ENCODE peak calls at places on chromosomes 3 and 15, in nine cellular contexts. I is NAMALWA; A is left cardiac atrium; V is H7; B is stimulated activated CD4-positive, alpha-beta T cell treated with anti-CD3 and anti-CD28 coated beads, TNF-alpha, amount 100 ng/mL, for 24 hours; S is LHCN-M2; Z is fibroblast of lung; C is NCI-H187; H is NCI-H1048. G is an unnamed sample.

GRCh38 chr3:21464745-21465144 is 286.3 kb downstream of the ZNF385D start:
- DNase-seq in I (no peak), A (no peak), V (no peak), B (no peak), S (no peak), Z (no peak), C (no peak), H (no peak), G (no peak)

GRCh38 chr15:60389261-60390077 is 8.3 kb downstream of the ANXA2 start:
- DNase-seq in I (no peak), A (no peak), V (no peak), B (no peak), S (peak), Z (no peak), C (no peak), H (no peak), G (no peak)

GRCh38 chr3:58009749-58010535 is 1.7 kb downstream of the FLNB start:
- DNase-seq in I (peak), A (no peak), V (peak), B (no peak), S (no peak), Z (no peak), C (no peak), H (no peak), G (no peak)

GRCh38 chr15:31255732-31256384 is 70.8 kb upstream of the KLF13 start:
- DNase-seq in I (peak), A (no peak), V (no peak), B (no peak), S (no peak), Z (no peak), C (no peak), H (no peak), G (no peak)

GRCh38 chr3:38028621-38029361 is 651 bp downstream of the PLCD1 start:
- DNase-seq in I (no peak), A (no peak), V (peak), B (no peak), S (no peak), Z (no peak), C (no peak), H (no peak), G (no peak)

GRCh38 chr3:45647148-45647619 is 42.0 kb upstream of the SACM1L start:
- DNase-seq in I (no peak), A (no peak), V (no peak), B (no peak), S (peak), Z (peak), C (no peak), H (no peak), G (no peak)

GRCh38 chr3:150223090-150223489 is 185.0 kb upstream of the TSC22D2 start:
- DNase-seq in I (no peak), A (no peak), V (no peak), B (no peak), S (no peak), Z (no peak), C (no peak), H (no peak), G (no peak)

GRCh38 chr3:87320748-87321634 is 44.6 kb upstream of the POU1F1 start:
- DNase-seq in I (no peak), A (no peak), V (no peak), B (no peak), S (peak), Z (no peak), C (no peak), H (no peak), G (no peak)

GRCh38 chr3:12861611-12862010 is 20.2 kb upstream of the RPL32 start:
- DNase-seq in I (no peak), A (no peak), V (no peak), B (no peak), S (no peak), Z (no peak), C (no peak), H (no peak), G (no peak)

GRCh38 chr3:115418583-115418982 is 204.7 kb upstream of the GAP43 start:
- DNase-seq in I (peak), A (no peak), V (no peak), B (no peak), S (no peak), Z (no peak), C (no peak), H (no peak), G (no peak)

GRCh38 chr3:57983734-57984518 is 24.3 kb upstream of the FLNB start:
- DNase-seq in I (peak), A (peak), V (no peak), B (peak), S (peak), Z (peak), C (no peak), H (no peak), G (peak)

GRCh38 chr3:105780114-105780513 is 88.7 kb downstream of the CBLB start:
- DNase-seq in I (no peak), A (no peak), V (no peak), B (no peak), S (peak), Z (peak), C (no peak), H (no peak), G (no peak)

GRCh38 chr3:59247402-59247841 is 197.6 kb upstream of the CFAP20DC start:
- DNase-seq in I (peak), A (no peak), V (no peak), B (no peak), S (no peak), Z (no peak), C (no peak), H (no peak), G (no peak)

GRCh38 chr3:42130007-42130328 is 38.8 kb downstream of the TRAK1 start:
- DNase-seq in I (no peak), A (no peak), V (no peak), B (no peak), S (no peak), Z (no peak), C (no peak), H (no peak), G (no peak)

GRCh38 chr15:71272932-71273331 is 157.7 kb downstream of the THSD4 start:
- DNase-seq in I (no peak), A (no peak), V (no peak), B (no peak), S (peak), Z (peak), C (no peak), H (no peak), G (no peak)

G was measured in MG63.